ENCODE peak calls at places on chromosomes 2 and 18, in five cellular contexts. V is body of pancreas, Z is psoas muscle, Q is endodermal cell, I is mesendoderm. O is an unnamed sample. For H3K27me3 and H3K36me3, the result is how much of the 10 kb centered on the place peaks cover.

GRCh38 chr2:158131483-158131912 is 29.8 kb downstream of the UPP2 start:
- DNase-seq in Q (no peak), Z (no peak), I (no peak), V (no peak), O (no peak)

GRCh38 chr2:28639836-28640235 is 111.8 kb upstream of the PPP1CB start:
- DNase-seq in Q (no peak), I (peak), V (peak), Z (no peak), O (no peak)

GRCh38 chr2:191165190-191165643 is 14.4 kb upstream of the STAT4 start:
- DNase-seq in Q (no peak), I (peak), Z (no peak), V (peak), O (peak)

GRCh38 chr2:161307676-161308075 is 549 bp upstream of the PSMD14 start:
- DNase-seq in I (peak), Z (no peak), Q (no peak), V (no peak), O (no peak)

GRCh38 chr2:218273908-218274249 is 3.6 kb downstream of the PNKD start:
- DNase-seq in Q (no peak), V (no peak), I (no peak), Z (no peak), O (peak)

GRCh38 chr2:204541637-204542036 is 3.6 kb upstream of the PARD3B start:
- DNase-seq in I (no peak), V (no peak), Z (no peak), Q (no peak), O (no peak)

GRCh38 chr2:31274700-31275075 is 40.7 kb downstream of the EHD3 start:
- DNase-seq in Z (no peak), V (no peak), Q (no peak), I (no peak), O (no peak)

GRCh38 chr2:1974391-1974790 is 230.1 kb upstream of the PXDN start:
- DNase-seq in I (peak), V (no peak), Q (no peak), Z (no peak), O (no peak)

GRCh38 chr2:33425660-33426059 is 50.8 kb upstream of the RASGRP3 start:
- DNase-seq in V (no peak), Z (no peak), I (no peak), Q (no peak), O (no peak)

GRCh38 chr2:168119519-168120141 is 127.8 kb downstream of the STK39 start:
- DNase-seq in I (peak), V (peak), Q (peak), Z (no peak), O (no peak)

GRCh38 chr18:12299862-12300261 is 8.2 kb upstream of the TUBB6 start:
- DNase-seq in Q (no peak), I (no peak), Z (no peak), V (no peak), O (no peak)

GRCh38 chr2:88165604-88166003 is 4.5 kb upstream of the THNSL2 start:
- DNase-seq in V (no peak), Z (no peak), I (no peak), Q (no peak), O (no peak)

GRCh38 chr2:238558456-238559099 is 131.9 kb downstream of the ASB1 start:
- DNase-seq in Q (no peak), V (no peak), Z (no peak), I (no peak), O (peak)

GRCh38 chr18:15165048-15165447 is 417.1 kb downstream of the ANKRD30B start:
- DNase-seq in V (no peak), Z (no peak), I (peak), Q (peak), O (no peak)

GRCh38 chr18:10461989-10462388 is 7.6 kb downstream of the APCDD1 start:
- DNase-seq in I (no peak), Q (no peak), V (no peak), Z (no peak), O (no peak)

GRCh38 chr2:54528311-54528945 is 72.3 kb downstream of the SPTBN1 start:
- DNase-seq in Q (no peak), I (no peak), Z (no peak), V (no peak), O (no peak)

GRCh38 chr2:109376115-109376514 is 237.7 kb downstream of the SEPTIN10 start:
- DNase-seq in I (no peak), V (no peak), Q (peak), Z (no peak), O (peak)

GRCh38 chr2:53631313-53632125 is 136.1 kb upstream of the CHAC2 start:
- DNase-seq in Z (no peak), I (no peak), Q (no peak), V (no peak), O (no peak)

GRCh38 chr2:100767224-100767653 is 52.7 kb upstream of the NPAS2 start:
- DNase-seq in Z (no peak), V (no peak), Q (no peak), I (no peak), O (no peak)

GRCh38 chr2:239167766-239168444 is 232.9 kb downstream of the HDAC4 start:
- DNase-seq in Z (peak), V (no peak), I (no peak), Q (peak), O (peak)

GRCh38 chr18:9736445-9736844 is 28.3 kb downstream of the RAB31 start:
- DNase-seq in Z (no peak), V (no peak), Q (no peak), I (no peak), O (no peak)

GRCh38 chr2:120004254-120004653 is 8.6 kb upstream of the EPB41L5 start:
- DNase-seq in V (no peak), I (no peak), Z (no peak), Q (no peak), O (no peak)

GRCh38 chr2:172428841-172429173 is 1.4 kb downstream of the ITGA6 start:
- DNase-seq in I (no peak), Z (no peak), Q (no peak), V (no peak), O (no peak)

GRCh38 chr2:7011376-7012083 is 94.3 kb downstream of the RNF144A start:
- DNase-seq in I (no peak), Q (no peak), Z (no peak), V (no peak), O (no peak)

GRCh38 chr2:230668184-230668938 is 44.3 kb upstream of the CAB39 start:
- DNase-seq in I (no peak), Z (peak), Q (peak), V (no peak), O (no peak)

GRCh38 chr18:63157293-63158011 is 162.1 kb downstream of the BCL2 start:
- DNase-seq in V (peak), Q (no peak), Z (no peak), I (no peak), O (no peak)

DNA sequence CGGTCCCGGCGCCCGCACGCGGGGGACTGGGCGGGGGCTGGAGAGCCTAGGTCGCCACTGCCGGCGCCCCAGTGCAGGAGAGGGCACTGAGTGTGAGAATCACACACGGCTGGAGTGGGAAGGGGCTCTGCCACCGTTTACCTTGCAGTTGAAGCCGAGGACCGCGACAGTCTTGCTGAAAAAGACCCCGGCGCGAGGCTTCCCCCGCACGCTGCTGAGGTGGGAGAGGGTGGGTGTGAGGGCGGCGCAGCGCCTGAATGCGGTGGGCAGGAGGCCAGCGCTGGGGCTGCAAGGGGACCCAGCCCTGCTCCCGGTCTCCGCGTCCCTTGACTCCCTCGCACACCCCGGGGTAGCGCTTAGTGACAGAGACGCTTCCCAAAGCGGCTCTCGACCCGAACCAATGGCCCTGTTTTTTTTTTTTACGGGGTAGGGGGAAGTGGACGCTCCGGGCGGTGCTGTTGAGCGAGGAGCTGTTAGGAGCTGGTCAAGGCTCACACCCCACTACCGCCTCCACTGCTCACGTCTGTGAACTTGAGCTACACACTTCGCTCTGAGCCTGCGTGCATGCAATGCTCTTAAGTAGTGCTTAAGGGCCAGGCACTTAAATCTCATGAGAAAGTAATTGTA is 794 bp downstream of the NOTO start:
- DNase-seq in I (peak), Q (peak), V (no peak), Z (no peak), O (peak)
- H3K27me3 ChIP-seq in I (under half), Q (half or more), V (under half), Z (under half), O (under half)

GRCh38 chr2:176154853-176155252 is 2.3 kb upstream of the HOXD3 start:
- DNase-seq in Q (no peak), Z (no peak), V (no peak), I (no peak), O (no peak)

GRCh38 chr2:176156959-176157498 is at the start of gene HOXD3:
- DNase-seq in V (no peak), Q (peak), Z (no peak), I (no peak), O (peak)

GRCh38 chr2:176157499-176158305 is 595 bp downstream of the HOXD3 start:
- DNase-seq in Q (peak), Z (no peak), I (peak), V (no peak), O (peak)

GRCh38 chr2:176155341-176156044 is 1.6 kb upstream of the HOXD3 start:
- DNase-seq in V (no peak), Q (peak), Z (no peak), I (no peak), O (peak)

GRCh38 chr2:176156301-176156958 is 677 bp upstream of the HOXD3 start:
- DNase-seq in I (no peak), Z (no peak), V (no peak), Q (peak), O (peak)
- H3K4me3 ChIP-seq in I (no peak), Z (no peak), V (no peak), Q (no peak), O (no peak)

GRCh38 chr2:216115224-216115582 is 6.1 kb downstream of the XRCC5 start:
- DNase-seq in Q (no peak), I (no peak), Z (no peak), V (no peak), O (no peak)
- H3K36me3 ChIP-seq in Q (half or more), I (under half), Z (under half), V (under half), O (half or more)

GRCh38 chr18:46310675-46311345 is 206.6 kb downstream of the HAUS1 start:
- DNase-seq in I (no peak), V (no peak), Q (no peak), Z (no peak), O (no peak)
- H3K27me3 ChIP-seq in I (under half), V (under half), Q (under half), Z (under half), O (under half)

DNA sequence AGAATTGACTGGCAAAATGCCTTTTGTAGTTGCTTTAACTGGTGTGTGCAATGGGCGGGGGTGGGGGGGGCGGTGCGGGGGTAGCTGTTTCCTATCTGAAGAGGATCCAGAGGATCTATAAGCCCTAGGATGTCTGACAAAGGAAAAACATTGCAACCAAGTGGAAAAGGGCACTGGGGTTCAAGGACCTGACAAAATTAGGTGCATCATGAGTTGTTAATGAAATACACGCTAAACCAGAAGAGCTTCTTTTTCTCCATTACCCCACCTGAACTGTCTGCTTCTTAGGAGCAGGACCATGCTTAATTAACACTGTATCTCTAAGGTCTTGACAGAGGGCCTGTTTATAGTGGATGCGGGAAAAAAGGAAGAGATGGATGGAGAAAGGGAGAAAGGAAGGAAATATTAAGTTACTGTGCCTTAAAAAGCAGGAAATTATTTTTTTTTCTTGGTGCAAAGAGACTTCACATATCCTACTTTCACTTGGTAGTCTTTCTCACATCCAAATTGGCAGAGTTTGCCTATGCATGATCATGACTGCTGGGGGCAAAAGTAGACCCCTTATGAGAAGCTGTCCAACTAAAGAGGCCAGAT is 4.7 kb downstream of the RND3 start:
- DNase-seq in Z (no peak), I (no peak), Q (no peak), V (no peak), O (peak)
- H3K4me3 ChIP-seq in Z (no peak), I (no peak), Q (no peak), V (no peak), O (no peak)

GRCh38 chr18:5420909-5421308 is 122.9 kb downstream of the EPB41L3 start:
- DNase-seq in V (no peak), I (no peak), Q (no peak), Z (no peak), O (no peak)

GRCh38 chr18:5421981-5422380 is 121.8 kb downstream of the EPB41L3 start:
- DNase-seq in I (no peak), Z (no peak), Q (no peak), V (no peak), O (no peak)

GRCh38 chr18:5417342-5417741 is 121.8 kb upstream of the ZBTB14 start:
- DNase-seq in Q (no peak), V (peak), Z (no peak), I (no peak), O (no peak)

GRCh38 chr18:5418985-5419495 is 123.5 kb upstream of the ZBTB14 start:
- DNase-seq in Q (no peak), I (no peak), V (no peak), Z (no peak), O (no peak)

GRCh38 chr18:5419601-5420000 is 124.1 kb upstream of the ZBTB14 start:
- DNase-seq in Q (no peak), Z (no peak), I (no peak), V (no peak), O (no peak)
- H3K36me3 ChIP-seq in Q (under half), Z (under half), I (under half), V (under half), O (under half)

DNA sequence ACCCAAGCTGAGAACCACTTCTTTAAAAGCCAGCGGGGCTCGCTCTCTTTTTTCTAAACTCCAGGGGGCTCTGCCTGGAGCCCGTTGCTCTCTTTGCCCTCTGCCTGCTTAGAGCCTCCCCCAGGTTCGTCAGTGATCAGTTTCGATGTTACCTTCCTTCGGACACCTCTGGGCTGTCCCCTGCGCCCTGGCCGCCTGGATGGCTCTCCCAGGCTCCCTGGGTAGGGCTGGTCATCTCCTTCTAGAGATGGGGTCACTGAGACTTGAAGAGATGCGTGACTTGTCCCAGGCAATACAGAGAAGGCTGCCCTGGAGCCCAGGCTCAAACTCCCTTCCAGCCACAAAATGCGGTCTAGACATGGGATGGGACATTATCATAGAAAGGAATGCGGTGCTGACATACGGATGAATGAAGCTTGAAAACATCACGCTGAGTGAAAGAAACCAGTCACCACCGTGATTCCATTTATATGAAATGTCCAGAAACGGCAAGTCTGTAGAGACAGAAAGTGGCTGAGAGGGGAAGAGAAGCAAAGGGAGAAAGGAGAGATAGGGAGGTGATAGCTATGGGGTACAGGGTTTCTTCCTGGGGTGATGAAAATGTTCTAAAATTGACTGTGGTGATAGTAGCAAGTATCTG is 14.6 kb downstream of the KCNF1 start:
- DNase-seq in V (no peak), Q (no peak), I (no peak), Z (no peak), O (peak)
- H3K27me3 ChIP-seq in V (under half), Q (under half), I (under half), Z (under half), O (under half)

GRCh38 chr2:37706334-37706733 is 34.9 kb upstream of the CDC42EP3 start:
- DNase-seq in I (no peak), Z (no peak), V (no peak), Q (no peak), O (no peak)

GRCh38 chr2:37706784-37707183 is 35.3 kb upstream of the CDC42EP3 start:
- DNase-seq in V (no peak), Z (no peak), I (no peak), Q (no peak), O (no peak)

GRCh38 chr2:37707393-37707792 is 36.0 kb upstream of the CDC42EP3 start:
- DNase-seq in Z (no peak), V (no peak), Q (no peak), I (no peak), O (no peak)

DNA sequence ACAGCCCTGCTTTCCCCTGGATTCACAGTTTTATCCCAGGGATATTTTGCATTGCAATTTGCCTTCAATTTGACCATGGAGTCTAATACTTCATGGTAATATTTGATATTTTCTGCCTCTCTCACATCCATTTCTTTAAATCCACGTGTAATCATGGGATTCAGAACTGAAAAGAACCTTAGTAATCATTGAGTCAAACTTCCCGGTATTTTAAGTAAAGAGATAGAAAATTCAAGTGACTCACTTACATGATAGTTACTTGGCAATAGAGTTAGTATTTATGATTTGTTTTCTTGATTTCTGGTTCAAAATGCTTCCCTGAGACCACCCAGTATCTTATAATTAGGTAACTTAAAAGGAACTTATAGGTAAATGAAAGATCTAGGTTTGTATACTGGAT is 33.7 kb upstream of the CDC42EP3 start:
- DNase-seq in V (no peak), Q (no peak), I (no peak), Z (no peak), O (no peak)
- H3K4me3 ChIP-seq in V (no peak), Q (no peak), I (no peak), Z (no peak), O (no peak)

GRCh38 chr2:98586466-98587140 is 21.7 kb downstream of the COA5 start:
- DNase-seq in Q (peak), V (no peak), I (peak), Z (no peak), O (no peak)
- H3K36me3 ChIP-seq in Q (half or more), V (under half), I (under half), Z (under half), O (under half)

DNA sequence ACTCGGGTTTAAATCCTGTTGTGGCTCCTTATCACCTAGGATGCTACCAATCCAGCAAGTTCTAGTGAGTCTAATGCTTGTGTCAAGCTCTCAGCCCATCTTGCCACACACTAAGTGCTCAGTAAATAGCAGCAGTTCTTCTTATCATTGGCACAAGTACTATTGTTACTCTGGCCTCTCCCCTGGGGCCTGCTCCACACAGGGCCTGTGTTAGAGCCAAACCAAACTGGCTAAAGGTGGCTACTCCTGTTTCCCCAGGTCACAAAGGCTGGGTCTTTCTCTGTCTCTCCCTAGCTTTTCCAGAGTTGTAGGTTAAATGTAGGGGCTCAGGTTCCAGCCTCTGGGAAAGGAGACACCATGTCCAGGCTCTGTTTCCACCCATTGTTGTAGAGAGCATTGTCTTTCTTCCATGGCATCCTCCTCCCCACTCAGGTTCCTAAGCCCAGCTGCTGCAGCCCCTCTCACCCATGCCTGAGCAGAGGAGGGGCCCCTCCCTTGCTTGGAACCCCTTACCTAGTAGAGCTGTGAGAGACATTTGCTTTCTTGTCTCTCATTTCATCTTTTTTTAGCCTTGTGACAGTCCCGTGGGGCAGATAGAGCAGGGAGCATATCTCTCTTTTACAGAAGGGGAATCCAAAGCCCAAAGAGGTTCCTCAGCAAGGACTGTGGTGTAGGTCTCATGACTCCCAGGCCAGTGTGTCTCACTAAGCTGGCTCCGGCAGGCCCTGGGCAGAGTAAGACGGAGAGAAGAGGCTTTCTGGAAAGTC is 56.4 kb upstream of the OTOF start:
- DNase-seq in I (no peak), V (no peak), Q (peak), Z (no peak), O (no peak)
- H3K27me3 ChIP-seq in I (under half), V (under half), Q (under half), Z (under half), O (under half)

O was measured in H7.